ENCODE peak calls at places on chromosomes 16 and 17, in five cellular contexts. One of them, this sample, is unnamed.

GRCh38 chr16:12283596-12283995 is 307.1 kb downstream of the SNX29 start:
- DNase-seq in BJ: no peak
- DNase-seq in activated B cell treated with CpG ODN at 0.5 μM for 24 hours: no peak
- DNase-seq in upper lobe of right lung: no peak
- DNase-seq in uterus: no peak
- DNase-seq in this sample: no peak

GRCh38 chr17:66847704-66848103 is 12.8 kb downstream of the CACNG5 start:
- DNase-seq in upper lobe of right lung: no peak
- DNase-seq in uterus: no peak
- DNase-seq in activated B cell treated with CpG ODN at 0.5 μM for 24 hours: no peak
- DNase-seq in BJ: no peak
- DNase-seq in this sample: no peak

GRCh38 chr16:86037999-86038922 is 139.3 kb downstream of the IRF8 start:
- DNase-seq in uterus: no peak
- DNase-seq in upper lobe of right lung: peak; percentile 54
- DNase-seq in activated B cell treated with CpG ODN at 0.5 μM for 24 hours: no peak
- DNase-seq in BJ: no peak
- DNase-seq in this sample: no peak

GRCh38 chr17:48612854-48613691 is 2.0 kb downstream of the HOXB8 start:
- DNase-seq in BJ: no peak
- DNase-seq in activated B cell treated with CpG ODN at 0.5 μM for 24 hours: peak; percentile 57
- DNase-seq in upper lobe of right lung: no peak
- DNase-seq in uterus: no peak
- DNase-seq in this sample: peak; percentile 59

GRCh38 chr16:80125677-80126076 is 415.1 kb upstream of the DYNLRB2 start:
- DNase-seq in activated B cell treated with CpG ODN at 0.5 μM for 24 hours: no peak
- DNase-seq in BJ: no peak
- DNase-seq in upper lobe of right lung: no peak
- DNase-seq in uterus: peak; percentile 44
- DNase-seq in this sample: no peak

GRCh38 chr17:73588291-73589095 is 55.8 kb downstream of the SDK2 start:
- DNase-seq in uterus: no peak
- DNase-seq in activated B cell treated with CpG ODN at 0.5 μM for 24 hours: no peak
- DNase-seq in upper lobe of right lung: no peak
- DNase-seq in BJ: no peak
- DNase-seq in this sample: no peak

GRCh38 chr16:13864689-13865088 is 55.3 kb upstream of the ERCC4 start:
- DNase-seq in uterus: no peak
- DNase-seq in activated B cell treated with CpG ODN at 0.5 μM for 24 hours: no peak
- DNase-seq in upper lobe of right lung: no peak
- DNase-seq in BJ: no peak
- DNase-seq in this sample: no peak

GRCh38 chr16:1729445-1729844 is 23.4 kb downstream of the MAPK8IP3 start:
- DNase-seq in BJ: no peak
- DNase-seq in activated B cell treated with CpG ODN at 0.5 μM for 24 hours: no peak
- DNase-seq in upper lobe of right lung: no peak
- DNase-seq in uterus: no peak
- DNase-seq in this sample: no peak

GRCh38 chr16:2596747-2597559 is 59.1 kb downstream of the PDPK1 start:
- DNase-seq in BJ: no peak
- DNase-seq in uterus: no peak
- DNase-seq in activated B cell treated with CpG ODN at 0.5 μM for 24 hours: no peak
- DNase-seq in upper lobe of right lung: peak; percentile 51
- DNase-seq in this sample: no peak

GRCh38 chr17:68511254-68511670 is 968 bp upstream of the PRKAR1A start:
- DNase-seq in BJ: no peak
- DNase-seq in uterus: no peak
- DNase-seq in activated B cell treated with CpG ODN at 0.5 μM for 24 hours: no peak
- DNase-seq in upper lobe of right lung: no peak
- DNase-seq in this sample: no peak

GRCh38 chr16:77599793-77600415 is 122.4 kb upstream of the NUDT7 start:
- DNase-seq in upper lobe of right lung: no peak
- DNase-seq in uterus: no peak
- DNase-seq in BJ: no peak
- DNase-seq in activated B cell treated with CpG ODN at 0.5 μM for 24 hours: no peak
- DNase-seq in this sample: no peak
- TF ChIP-seq CTCF in upper lobe of right lung: peak; percentile 63
- TF ChIP-seq CTCF in uterus: no peak
- TF ChIP-seq CTCF in BJ: peak; percentile 83
- TF ChIP-seq CTCF in activated B cell treated with CpG ODN at 0.5 μM for 24 hours: no peak
- TF ChIP-seq CTCF in this sample: no peak

DNA sequence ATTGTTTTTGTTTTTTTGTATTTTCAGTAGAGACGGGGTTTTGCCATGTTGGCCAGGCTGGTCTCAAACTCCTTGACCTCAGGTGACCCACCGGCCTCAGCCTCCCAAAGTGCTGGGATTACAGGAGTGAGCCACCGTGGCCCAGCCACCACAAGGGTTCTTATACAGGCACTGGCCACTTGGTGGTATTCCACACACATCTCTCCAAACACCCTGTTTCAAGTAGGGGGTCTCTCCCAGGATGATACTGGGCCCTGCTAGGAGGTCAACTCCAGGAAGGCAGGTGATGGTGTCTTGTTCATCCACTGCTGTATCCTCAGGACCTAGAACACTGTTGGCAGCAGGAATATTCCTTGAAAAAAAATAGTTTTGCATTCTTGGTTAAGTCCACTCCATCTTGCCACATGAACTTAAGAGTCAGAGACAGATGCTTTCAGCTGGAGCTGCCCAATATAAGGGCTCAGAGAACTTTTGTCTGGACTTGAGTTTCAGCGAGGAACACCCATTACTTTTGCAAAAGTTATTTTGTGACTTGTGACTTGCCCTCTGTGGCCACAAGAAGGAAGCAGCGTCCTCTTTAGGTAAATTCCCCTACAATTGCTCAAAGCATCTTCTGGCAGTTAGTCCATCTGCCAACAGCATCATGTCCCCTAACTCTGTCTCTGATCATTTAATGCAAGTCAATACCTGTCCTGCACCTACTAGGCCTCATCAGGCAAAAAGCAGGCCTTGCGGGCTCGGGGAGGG is 7.4 kb upstream of the EEF2K start:
- DNase-seq in uterus: no peak
- DNase-seq in upper lobe of right lung: no peak
- DNase-seq in BJ: no peak
- DNase-seq in activated B cell treated with CpG ODN at 0.5 μM for 24 hours: no peak
- DNase-seq in this sample: no peak
- TF ChIP-seq CTCF in uterus: no peak
- TF ChIP-seq CTCF in upper lobe of right lung: no peak
- TF ChIP-seq CTCF in BJ: no peak
- TF ChIP-seq CTCF in activated B cell treated with CpG ODN at 0.5 μM for 24 hours: no peak
- TF ChIP-seq CTCF in this sample: no peak

DNA sequence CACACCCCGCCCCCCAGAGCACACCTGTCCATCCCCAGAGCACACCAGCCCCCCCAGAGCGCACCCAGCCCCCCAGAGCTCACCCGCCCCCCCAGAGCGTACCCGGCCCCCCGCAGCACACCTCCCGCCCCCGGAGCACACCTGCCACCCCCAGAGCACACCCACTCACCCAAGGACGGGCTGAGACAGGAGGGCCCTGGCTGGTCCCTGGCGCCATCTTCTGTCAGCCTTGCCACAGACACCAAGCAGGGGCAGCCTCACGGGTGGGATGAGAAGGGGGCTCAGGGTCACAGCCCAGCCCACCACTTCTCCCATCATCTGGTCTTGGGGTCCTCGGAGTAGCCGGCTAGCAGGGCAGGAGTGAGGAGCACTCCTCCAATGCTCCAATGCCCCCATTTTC is 31.8 kb downstream of the PIEZO1 start:
- DNase-seq in upper lobe of right lung: no peak
- DNase-seq in activated B cell treated with CpG ODN at 0.5 μM for 24 hours: no peak
- DNase-seq in BJ: no peak
- DNase-seq in uterus: no peak
- DNase-seq in this sample: no peak
- TF ChIP-seq CTCF in upper lobe of right lung: no peak
- TF ChIP-seq CTCF in activated B cell treated with CpG ODN at 0.5 μM for 24 hours: no peak
- TF ChIP-seq CTCF in BJ: no peak
- TF ChIP-seq CTCF in uterus: no peak
- TF ChIP-seq CTCF in this sample: no peak

GRCh38 chr16:67378642-67379041 is 14.7 kb downstream of the TPPP3 start:
- DNase-seq in activated B cell treated with CpG ODN at 0.5 μM for 24 hours: no peak
- DNase-seq in upper lobe of right lung: no peak
- DNase-seq in uterus: no peak
- DNase-seq in BJ: no peak
- DNase-seq in this sample: no peak
- TF ChIP-seq CTCF in activated B cell treated with CpG ODN at 0.5 μM for 24 hours: no peak
- TF ChIP-seq CTCF in upper lobe of right lung: no peak
- TF ChIP-seq CTCF in uterus: no peak
- TF ChIP-seq CTCF in BJ: no peak
- TF ChIP-seq CTCF in this sample: no peak

GRCh38 chr17:82297804-82298537 is 19.4 kb downstream of the CD7 start:
- DNase-seq in BJ: peak; percentile 71
- DNase-seq in uterus: peak; percentile 89
- DNase-seq in upper lobe of right lung: peak; percentile 94
- DNase-seq in activated B cell treated with CpG ODN at 0.5 μM for 24 hours: peak; percentile 81
- DNase-seq in this sample: no peak
- TF ChIP-seq CTCF in BJ: no peak
- TF ChIP-seq CTCF in uterus: no peak
- TF ChIP-seq CTCF in upper lobe of right lung: no peak
- TF ChIP-seq CTCF in activated B cell treated with CpG ODN at 0.5 μM for 24 hours: no peak
- TF ChIP-seq CTCF in this sample: no peak

GRCh38 chr17:19269102-19269501 is 31.9 kb downstream of the EPN2 start:
- DNase-seq in upper lobe of right lung: no peak
- DNase-seq in uterus: no peak
- DNase-seq in BJ: no peak
- DNase-seq in activated B cell treated with CpG ODN at 0.5 μM for 24 hours: no peak
- DNase-seq in this sample: no peak

GRCh38 chr17:19271751-19272357 is 34.7 kb downstream of the EPN2 start:
- DNase-seq in uterus: no peak
- DNase-seq in activated B cell treated with CpG ODN at 0.5 μM for 24 hours: no peak
- DNase-seq in upper lobe of right lung: no peak
- DNase-seq in BJ: no peak
- DNase-seq in this sample: no peak

GRCh38 chr17:19269641-19270040 is 32.5 kb downstream of the EPN2 start:
- DNase-seq in upper lobe of right lung: no peak
- DNase-seq in BJ: no peak
- DNase-seq in activated B cell treated with CpG ODN at 0.5 μM for 24 hours: no peak
- DNase-seq in uterus: no peak
- DNase-seq in this sample: no peak

GRCh38 chr17:19270951-19271611 is 33.9 kb downstream of the EPN2 start:
- DNase-seq in activated B cell treated with CpG ODN at 0.5 μM for 24 hours: peak; percentile 18
- DNase-seq in upper lobe of right lung: no peak
- DNase-seq in BJ: no peak
- DNase-seq in uterus: no peak
- DNase-seq in this sample: no peak

GRCh38 chr17:19270347-19270950 is 33.3 kb downstream of the EPN2 start:
- DNase-seq in uterus: no peak
- DNase-seq in activated B cell treated with CpG ODN at 0.5 μM for 24 hours: no peak
- DNase-seq in BJ: no peak
- DNase-seq in upper lobe of right lung: no peak
- DNase-seq in this sample: no peak
- TF ChIP-seq CTCF in uterus: no peak
- TF ChIP-seq CTCF in activated B cell treated with CpG ODN at 0.5 μM for 24 hours: no peak
- TF ChIP-seq CTCF in BJ: no peak
- TF ChIP-seq CTCF in upper lobe of right lung: peak; percentile 24
- TF ChIP-seq CTCF in this sample: no peak

GRCh38 chr17:33944412-33944811 is 310.7 kb upstream of the CCL2 start:
- DNase-seq in uterus: no peak
- DNase-seq in upper lobe of right lung: no peak
- DNase-seq in BJ: no peak
- DNase-seq in activated B cell treated with CpG ODN at 0.5 μM for 24 hours: no peak
- DNase-seq in this sample: no peak

GRCh38 chr17:33948299-33948698 is 306.8 kb upstream of the CCL2 start:
- DNase-seq in upper lobe of right lung: no peak
- DNase-seq in uterus: no peak
- DNase-seq in BJ: no peak
- DNase-seq in activated B cell treated with CpG ODN at 0.5 μM for 24 hours: no peak
- DNase-seq in this sample: no peak

GRCh38 chr17:33947762-33948161 is 307.3 kb upstream of the CCL2 start:
- DNase-seq in activated B cell treated with CpG ODN at 0.5 μM for 24 hours: no peak
- DNase-seq in uterus: no peak
- DNase-seq in upper lobe of right lung: no peak
- DNase-seq in BJ: no peak
- DNase-seq in this sample: no peak

GRCh38 chr17:33944826-33945225 is 310.3 kb upstream of the CCL2 start:
- DNase-seq in activated B cell treated with CpG ODN at 0.5 μM for 24 hours: no peak
- DNase-seq in upper lobe of right lung: no peak
- DNase-seq in BJ: no peak
- DNase-seq in uterus: no peak
- DNase-seq in this sample: no peak

DNA sequence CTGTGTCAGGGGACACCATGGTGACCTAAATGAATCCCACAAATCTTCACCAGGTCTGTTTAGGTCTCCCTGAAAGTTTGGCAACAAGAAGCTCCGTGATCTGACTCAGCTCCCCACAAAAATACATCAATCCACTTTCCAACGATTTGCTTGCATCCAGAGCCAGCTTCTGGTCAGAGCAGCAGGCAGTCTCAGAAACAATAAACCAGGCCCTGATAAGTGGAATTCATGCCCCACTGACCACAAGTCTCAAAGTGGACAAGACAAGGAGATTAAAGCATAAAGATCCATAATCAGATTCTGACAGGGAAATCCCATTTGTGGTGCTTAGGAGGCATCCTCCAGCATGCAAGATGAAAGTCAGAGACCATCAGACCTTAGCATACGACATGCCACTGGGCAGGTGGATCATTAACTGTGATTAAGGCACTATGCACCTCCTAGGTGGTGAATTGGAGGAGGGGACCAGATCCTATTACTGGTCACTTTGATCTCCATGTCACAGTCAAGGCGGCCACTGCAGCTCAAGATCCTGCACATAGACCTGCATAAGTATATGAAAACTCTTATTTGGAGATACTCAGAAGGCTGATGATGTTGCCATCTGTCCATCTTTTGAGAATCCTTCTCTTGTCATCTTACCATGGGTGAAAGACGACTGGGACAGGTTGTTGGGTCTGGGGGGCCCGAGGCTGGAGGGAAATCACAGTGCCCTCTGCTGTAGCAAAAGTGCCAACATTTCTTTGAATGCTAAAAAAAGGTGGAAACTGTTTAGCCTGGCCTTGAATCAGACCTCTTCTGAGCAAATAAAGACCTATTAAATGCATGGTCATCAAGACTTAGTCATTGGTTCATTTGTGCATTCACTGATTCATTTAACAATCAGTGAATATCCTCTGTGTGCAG is 309.2 kb upstream of the CCL2 start:
- DNase-seq in BJ: no peak
- DNase-seq in uterus: no peak
- DNase-seq in activated B cell treated with CpG ODN at 0.5 μM for 24 hours: no peak
- DNase-seq in upper lobe of right lung: no peak
- DNase-seq in this sample: no peak
- TF ChIP-seq CTCF in BJ: no peak
- TF ChIP-seq CTCF in uterus: no peak
- TF ChIP-seq CTCF in activated B cell treated with CpG ODN at 0.5 μM for 24 hours: no peak
- TF ChIP-seq CTCF in upper lobe of right lung: no peak
- TF ChIP-seq CTCF in this sample: no peak

DNA sequence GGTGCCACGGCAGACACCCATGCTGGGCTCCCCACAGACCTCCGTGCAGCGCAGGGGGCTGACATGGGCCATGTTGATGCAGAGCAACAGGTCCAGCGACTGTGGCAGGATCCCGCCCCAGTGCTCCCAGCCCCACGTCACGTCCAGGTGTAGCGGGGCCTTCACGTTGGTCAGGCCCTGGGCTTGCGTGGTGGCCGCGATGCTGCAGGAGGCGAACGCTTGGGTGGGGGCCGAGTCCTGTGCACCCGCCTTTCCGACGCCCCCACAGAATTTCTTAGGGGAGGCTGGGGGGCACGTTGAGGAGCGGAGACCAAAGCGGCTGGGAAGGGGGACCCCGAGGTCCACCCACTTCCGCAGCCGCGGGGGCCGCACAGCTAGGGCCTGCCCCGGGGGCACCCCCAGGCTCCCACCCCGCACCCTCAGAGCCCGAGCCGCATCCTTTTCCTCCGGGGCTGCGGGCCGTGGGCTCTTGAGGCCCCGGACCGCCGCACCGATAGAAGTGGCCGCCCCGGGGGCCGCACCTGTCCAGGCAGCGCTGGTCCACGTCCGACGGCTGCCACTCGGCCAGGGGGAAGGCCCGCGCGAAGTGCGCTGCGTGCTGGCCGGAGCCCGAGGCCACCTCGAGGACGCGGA is 416 bp downstream of the METTL26 start:
- DNase-seq in BJ: no peak
- DNase-seq in activated B cell treated with CpG ODN at 0.5 μM for 24 hours: no peak
- DNase-seq in upper lobe of right lung: no peak
- DNase-seq in uterus: no peak
- DNase-seq in this sample: no peak
- TF ChIP-seq CTCF in BJ: no peak
- TF ChIP-seq CTCF in activated B cell treated with CpG ODN at 0.5 μM for 24 hours: no peak
- TF ChIP-seq CTCF in upper lobe of right lung: peak; percentile 19
- TF ChIP-seq CTCF in uterus: no peak
- TF ChIP-seq CTCF in this sample: no peak

This sample was measured in mesothelial cell of epicardium.